ENCODE peak calls at places on chromosomes 2 and 18, in ten cellular contexts. One of them, this sample, is unnamed.

GRCh38 chr2:222034058-222034457 is 264.7 kb downstream of the PAX3 start:
- DNase-seq in DND-41: no peak
- DNase-seq in neural progenitor cell: no peak
- DNase-seq in fibroblast of villous mesenchyme: no peak
- DNase-seq in AG10803: no peak
- DNase-seq in brain microvascular endothelial cell: no peak
- DNase-seq in heart right ventricle: no peak
- DNase-seq in H1: no peak
- DNase-seq in left ventricle myocardium inferior: no peak
- DNase-seq in epithelial cell of proximal tubule: no peak
- DNase-seq in this sample: no peak

GRCh38 chr2:119765404-119766002 is 5.8 kb downstream of the PTPN4 start:
- DNase-seq in heart right ventricle: no peak
- DNase-seq in neural progenitor cell: no peak
- DNase-seq in brain microvascular endothelial cell: no peak
- DNase-seq in fibroblast of villous mesenchyme: no peak
- DNase-seq in left ventricle myocardium inferior: no peak
- DNase-seq in AG10803: no peak
- DNase-seq in DND-41: no peak
- DNase-seq in epithelial cell of proximal tubule: no peak
- DNase-seq in H1: no peak
- DNase-seq in this sample: no peak

GRCh38 chr2:37188570-37188969 is at the start of gene SULT6B1:
- DNase-seq in neural progenitor cell: no peak
- DNase-seq in heart right ventricle: no peak
- DNase-seq in epithelial cell of proximal tubule: no peak
- DNase-seq in DND-41: no peak
- DNase-seq in H1: no peak
- DNase-seq in AG10803: no peak
- DNase-seq in left ventricle myocardium inferior: no peak
- DNase-seq in fibroblast of villous mesenchyme: no peak
- DNase-seq in brain microvascular endothelial cell: no peak
- DNase-seq in this sample: no peak

GRCh38 chr18:40431071-40431998 is 1523.7 kb upstream of the PIK3C3 start:
- DNase-seq in H1: no peak
- DNase-seq in left ventricle myocardium inferior: no peak
- DNase-seq in epithelial cell of proximal tubule: no peak
- DNase-seq in heart right ventricle: no peak
- DNase-seq in fibroblast of villous mesenchyme: peak
- DNase-seq in neural progenitor cell: no peak
- DNase-seq in DND-41: no peak
- DNase-seq in brain microvascular endothelial cell: no peak
- DNase-seq in AG10803: no peak
- DNase-seq in this sample: no peak

GRCh38 chr2:56208380-56208779 is 24.6 kb downstream of the CCDC85A start:
- DNase-seq in AG10803: no peak
- DNase-seq in fibroblast of villous mesenchyme: peak
- DNase-seq in DND-41: no peak
- DNase-seq in brain microvascular endothelial cell: no peak
- DNase-seq in epithelial cell of proximal tubule: no peak
- DNase-seq in neural progenitor cell: no peak
- DNase-seq in left ventricle myocardium inferior: no peak
- DNase-seq in H1: no peak
- DNase-seq in heart right ventricle: no peak
- DNase-seq in this sample: no peak

GRCh38 chr18:8797206-8797605 is 91.8 kb downstream of the MTCL1 start:
- DNase-seq in fibroblast of villous mesenchyme: peak
- DNase-seq in H1: no peak
- DNase-seq in AG10803: no peak
- DNase-seq in heart right ventricle: no peak
- DNase-seq in left ventricle myocardium inferior: no peak
- DNase-seq in DND-41: no peak
- DNase-seq in neural progenitor cell: no peak
- DNase-seq in epithelial cell of proximal tubule: no peak
- DNase-seq in brain microvascular endothelial cell: no peak
- DNase-seq in this sample: no peak

GRCh38 chr2:44135307-44135706 is 33.4 kb upstream of the PPM1B start:
- DNase-seq in neural progenitor cell: no peak
- DNase-seq in DND-41: no peak
- DNase-seq in left ventricle myocardium inferior: no peak
- DNase-seq in heart right ventricle: no peak
- DNase-seq in fibroblast of villous mesenchyme: no peak
- DNase-seq in epithelial cell of proximal tubule: no peak
- DNase-seq in H1: no peak
- DNase-seq in brain microvascular endothelial cell: no peak
- DNase-seq in AG10803: no peak
- DNase-seq in this sample: no peak

GRCh38 chr2:3449106-3449505 is 69.6 kb downstream of the TRAPPC12 start:
- DNase-seq in DND-41: no peak
- DNase-seq in AG10803: no peak
- DNase-seq in H1: peak
- DNase-seq in fibroblast of villous mesenchyme: peak
- DNase-seq in epithelial cell of proximal tubule: no peak
- DNase-seq in heart right ventricle: no peak
- DNase-seq in left ventricle myocardium inferior: no peak
- DNase-seq in neural progenitor cell: no peak
- DNase-seq in brain microvascular endothelial cell: no peak
- DNase-seq in this sample: no peak

GRCh38 chr18:50207722-50208121 is 12.8 kb upstream of the MYO5B start:
- DNase-seq in epithelial cell of proximal tubule: no peak
- DNase-seq in heart right ventricle: no peak
- DNase-seq in brain microvascular endothelial cell: no peak
- DNase-seq in H1: no peak
- DNase-seq in fibroblast of villous mesenchyme: no peak
- DNase-seq in left ventricle myocardium inferior: no peak
- DNase-seq in neural progenitor cell: no peak
- DNase-seq in DND-41: no peak
- DNase-seq in AG10803: no peak
- DNase-seq in this sample: no peak

GRCh38 chr18:50201476-50201875 is 6.5 kb upstream of the MYO5B start:
- DNase-seq in AG10803: no peak
- DNase-seq in fibroblast of villous mesenchyme: no peak
- DNase-seq in brain microvascular endothelial cell: no peak
- DNase-seq in epithelial cell of proximal tubule: no peak
- DNase-seq in heart right ventricle: no peak
- DNase-seq in neural progenitor cell: no peak
- DNase-seq in DND-41: no peak
- DNase-seq in H1: no peak
- DNase-seq in left ventricle myocardium inferior: no peak
- DNase-seq in this sample: no peak

GRCh38 chr18:50203801-50204604 is 9.1 kb upstream of the MYO5B start:
- DNase-seq in brain microvascular endothelial cell: peak
- DNase-seq in fibroblast of villous mesenchyme: peak
- DNase-seq in H1: peak
- DNase-seq in neural progenitor cell: peak
- DNase-seq in heart right ventricle: peak
- DNase-seq in epithelial cell of proximal tubule: no peak
- DNase-seq in left ventricle myocardium inferior: no peak
- DNase-seq in AG10803: peak
- DNase-seq in DND-41: no peak
- DNase-seq in this sample: peak
- TF ChIP-seq CTCF in brain microvascular endothelial cell: peak
- TF ChIP-seq CTCF in fibroblast of villous mesenchyme: peak
- TF ChIP-seq CTCF in H1: peak
- TF ChIP-seq CTCF in neural progenitor cell: peak
- TF ChIP-seq CTCF in heart right ventricle: peak
- TF ChIP-seq CTCF in epithelial cell of proximal tubule: peak
- TF ChIP-seq CTCF in left ventricle myocardium inferior: peak
- TF ChIP-seq CTCF in AG10803: peak
- TF ChIP-seq CTCF in DND-41: no peak
- TF ChIP-seq CTCF in this sample: peak

GRCh38 chr2:392921-393270 is 105.0 kb upstream of the ALKAL2 start:
- DNase-seq in AG10803: no peak
- DNase-seq in DND-41: peak
- DNase-seq in brain microvascular endothelial cell: no peak
- DNase-seq in fibroblast of villous mesenchyme: no peak
- DNase-seq in left ventricle myocardium inferior: no peak
- DNase-seq in epithelial cell of proximal tubule: no peak
- DNase-seq in heart right ventricle: no peak
- DNase-seq in H1: no peak
- DNase-seq in neural progenitor cell: no peak
- DNase-seq in this sample: no peak

GRCh38 chr2:392181-392920 is 104.5 kb upstream of the ALKAL2 start:
- DNase-seq in neural progenitor cell: no peak
- DNase-seq in left ventricle myocardium inferior: no peak
- DNase-seq in heart right ventricle: no peak
- DNase-seq in epithelial cell of proximal tubule: no peak
- DNase-seq in AG10803: no peak
- DNase-seq in H1: no peak
- DNase-seq in fibroblast of villous mesenchyme: no peak
- DNase-seq in brain microvascular endothelial cell: no peak
- DNase-seq in DND-41: no peak
- DNase-seq in this sample: no peak

GRCh38 chr2:391658-392170 is 103.8 kb upstream of the ALKAL2 start:
- DNase-seq in AG10803: no peak
- DNase-seq in fibroblast of villous mesenchyme: no peak
- DNase-seq in H1: no peak
- DNase-seq in neural progenitor cell: no peak
- DNase-seq in heart right ventricle: no peak
- DNase-seq in brain microvascular endothelial cell: no peak
- DNase-seq in epithelial cell of proximal tubule: no peak
- DNase-seq in left ventricle myocardium inferior: no peak
- DNase-seq in DND-41: no peak
- DNase-seq in this sample: no peak

GRCh38 chr2:395886-396285 is 108.0 kb upstream of the ALKAL2 start:
- DNase-seq in heart right ventricle: no peak
- DNase-seq in fibroblast of villous mesenchyme: no peak
- DNase-seq in brain microvascular endothelial cell: no peak
- DNase-seq in neural progenitor cell: no peak
- DNase-seq in H1: no peak
- DNase-seq in epithelial cell of proximal tubule: no peak
- DNase-seq in DND-41: no peak
- DNase-seq in left ventricle myocardium inferior: no peak
- DNase-seq in AG10803: no peak
- DNase-seq in this sample: no peak

DNA sequence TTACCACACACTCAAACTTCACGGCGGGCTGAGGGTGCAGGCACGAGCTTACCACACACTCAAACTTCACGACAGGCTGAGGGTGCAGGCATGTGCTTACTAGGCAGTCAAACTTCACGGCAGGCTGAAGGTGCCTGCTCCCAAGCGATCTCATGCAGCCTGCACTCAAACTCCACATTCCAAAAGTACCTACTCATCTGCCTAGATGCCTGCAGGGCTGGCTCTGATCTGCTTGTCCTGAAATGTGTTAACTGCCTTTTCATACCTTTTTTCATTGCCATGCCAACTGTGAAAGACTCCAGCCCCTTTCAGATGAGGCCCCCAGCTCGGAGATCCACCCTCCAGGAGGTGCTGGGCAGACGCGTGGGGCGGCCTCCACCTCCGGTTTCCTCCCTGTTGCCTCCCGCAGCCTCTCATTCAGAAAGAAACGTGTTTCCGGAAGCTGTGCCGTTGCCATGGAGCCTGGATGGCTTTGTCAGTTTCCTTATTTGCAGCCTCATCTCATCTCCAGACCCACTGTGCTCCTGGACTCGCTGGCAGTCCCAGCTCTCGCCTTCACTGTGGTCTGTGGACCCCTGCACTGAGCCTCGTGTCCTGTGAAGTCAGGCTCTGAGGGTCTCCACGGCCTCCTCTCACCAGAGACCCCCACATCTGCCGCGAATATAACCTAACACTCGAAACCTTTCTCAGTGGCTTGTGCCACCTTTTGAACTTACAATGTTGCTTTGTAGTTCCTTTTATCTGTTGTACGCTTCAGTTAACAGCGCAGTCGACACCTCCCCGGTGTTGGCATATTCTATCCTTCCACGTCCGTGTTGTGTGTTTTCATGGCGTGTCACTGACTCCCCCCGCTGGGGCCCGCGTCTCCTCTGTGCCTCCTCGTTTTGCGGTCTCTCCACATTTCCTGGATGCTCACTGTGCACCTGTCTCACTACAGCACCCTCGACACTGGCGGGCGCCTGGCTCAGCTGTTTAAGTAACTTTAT is 106.1 kb upstream of the ALKAL2 start:
- DNase-seq in DND-41: peak
- DNase-seq in H1: no peak
- DNase-seq in neural progenitor cell: no peak
- DNase-seq in heart right ventricle: no peak
- DNase-seq in AG10803: peak
- DNase-seq in brain microvascular endothelial cell: peak
- DNase-seq in fibroblast of villous mesenchyme: no peak
- DNase-seq in epithelial cell of proximal tubule: peak
- DNase-seq in left ventricle myocardium inferior: no peak
- DNase-seq in this sample: peak
- H3K4me3 ChIP-seq in DND-41: peak
- H3K4me3 ChIP-seq in H1: no peak
- H3K4me3 ChIP-seq in neural progenitor cell: no peak
- H3K4me3 ChIP-seq in heart right ventricle: no peak
- H3K4me3 ChIP-seq in AG10803: no peak
- H3K4me3 ChIP-seq in brain microvascular endothelial cell: no peak
- H3K4me3 ChIP-seq in fibroblast of villous mesenchyme: no peak
- H3K4me3 ChIP-seq in epithelial cell of proximal tubule: peak
- H3K4me3 ChIP-seq in left ventricle myocardium inferior: no peak
- H3K4me3 ChIP-seq in this sample: no peak

GRCh38 chr2:216775043-216775453 is 79.7 kb upstream of the IGFBP5 start:
- DNase-seq in heart right ventricle: peak
- DNase-seq in brain microvascular endothelial cell: peak
- DNase-seq in DND-41: no peak
- DNase-seq in left ventricle myocardium inferior: peak
- DNase-seq in fibroblast of villous mesenchyme: peak
- DNase-seq in epithelial cell of proximal tubule: peak
- DNase-seq in H1: no peak
- DNase-seq in AG10803: peak
- DNase-seq in neural progenitor cell: no peak
- DNase-seq in this sample: peak
- TF ChIP-seq CTCF in heart right ventricle: no peak
- TF ChIP-seq CTCF in brain microvascular endothelial cell: peak
- TF ChIP-seq CTCF in DND-41: no peak
- TF ChIP-seq CTCF in left ventricle myocardium inferior: no peak
- TF ChIP-seq CTCF in fibroblast of villous mesenchyme: no peak
- TF ChIP-seq CTCF in epithelial cell of proximal tubule: peak
- TF ChIP-seq CTCF in H1: no peak
- TF ChIP-seq CTCF in AG10803: peak
- TF ChIP-seq CTCF in neural progenitor cell: no peak
- TF ChIP-seq CTCF in this sample: no peak

GRCh38 chr2:60739156-60739555 is 16.9 kb upstream of the PAPOLG start:
- DNase-seq in H1: no peak
- DNase-seq in heart right ventricle: no peak
- DNase-seq in AG10803: no peak
- DNase-seq in epithelial cell of proximal tubule: no peak
- DNase-seq in fibroblast of villous mesenchyme: no peak
- DNase-seq in left ventricle myocardium inferior: no peak
- DNase-seq in brain microvascular endothelial cell: no peak
- DNase-seq in DND-41: no peak
- DNase-seq in neural progenitor cell: no peak
- DNase-seq in this sample: no peak

GRCh38 chr2:60741588-60741987 is 14.5 kb upstream of the PAPOLG start:
- DNase-seq in H1: no peak
- DNase-seq in heart right ventricle: peak
- DNase-seq in brain microvascular endothelial cell: no peak
- DNase-seq in AG10803: no peak
- DNase-seq in fibroblast of villous mesenchyme: no peak
- DNase-seq in left ventricle myocardium inferior: no peak
- DNase-seq in DND-41: no peak
- DNase-seq in epithelial cell of proximal tubule: no peak
- DNase-seq in neural progenitor cell: no peak
- DNase-seq in this sample: peak

GRCh38 chr2:60738679-60739078 is 17.4 kb upstream of the PAPOLG start:
- DNase-seq in neural progenitor cell: no peak
- DNase-seq in epithelial cell of proximal tubule: no peak
- DNase-seq in DND-41: no peak
- DNase-seq in left ventricle myocardium inferior: no peak
- DNase-seq in brain microvascular endothelial cell: no peak
- DNase-seq in heart right ventricle: no peak
- DNase-seq in AG10803: no peak
- DNase-seq in fibroblast of villous mesenchyme: no peak
- DNase-seq in H1: no peak
- DNase-seq in this sample: no peak

GRCh38 chr2:60735496-60736250 is 20.4 kb upstream of the PAPOLG start:
- DNase-seq in AG10803: no peak
- DNase-seq in DND-41: peak
- DNase-seq in epithelial cell of proximal tubule: no peak
- DNase-seq in fibroblast of villous mesenchyme: no peak
- DNase-seq in left ventricle myocardium inferior: no peak
- DNase-seq in neural progenitor cell: peak
- DNase-seq in H1: peak
- DNase-seq in heart right ventricle: no peak
- DNase-seq in brain microvascular endothelial cell: no peak
- DNase-seq in this sample: no peak
- H3K4me3 ChIP-seq in AG10803: peak
- H3K4me3 ChIP-seq in DND-41: no peak
- H3K4me3 ChIP-seq in epithelial cell of proximal tubule: peak
- H3K4me3 ChIP-seq in fibroblast of villous mesenchyme: peak
- H3K4me3 ChIP-seq in left ventricle myocardium inferior: peak
- H3K4me3 ChIP-seq in neural progenitor cell: peak
- H3K4me3 ChIP-seq in H1: peak
- H3K4me3 ChIP-seq in heart right ventricle: no peak
- H3K4me3 ChIP-seq in brain microvascular endothelial cell: peak
- H3K4me3 ChIP-seq in this sample: peak

This sample was measured in cardiac fibroblast.